ENCODE peak calls at places on chromosomes 12 and 14, in nine cellular contexts. A, Q, N, T, P, K, L, B and Z are unnamed samples.

GRCh38 chr12:96483116-96483515 is 6.3 kb upstream of the CFAP54 start:
- DNase-seq in A (no peak), Q (no peak), N (no peak), T (no peak), P (no peak), K (no peak), L (no peak), B (no peak), Z (peak)

GRCh38 chr12:49750027-49750977 is 8.9 kb downstream of the TMBIM6 start:
- DNase-seq in A (no peak), Q (peak), N (no peak), T (no peak), P (peak), K (peak), L (peak), B (peak), Z (peak)

GRCh38 chr12:14273911-14274306 is 91.6 kb upstream of the ATF7IP start:
- DNase-seq in A (no peak), Q (no peak), N (no peak), T (no peak), P (no peak), K (no peak), L (peak), B (no peak), Z (peak)

GRCh38 chr14:68552597-68552996 is 240.3 kb downstream of the ZFP36L1 start:
- DNase-seq in A (no peak), Q (no peak), N (no peak), T (peak), P (no peak), K (peak), L (peak), B (peak), Z (peak)

GRCh38 chr14:56133547-56133946 is 15.3 kb downstream of the PELI2 start:
- DNase-seq in A (no peak), Q (no peak), N (no peak), T (no peak), P (no peak), K (no peak), L (no peak), B (no peak), Z (peak)

GRCh38 chr14:67645414-67645813 is 25.7 kb downstream of the ARG2 start:
- DNase-seq in A (no peak), Q (no peak), N (no peak), T (no peak), P (no peak), K (no peak), L (no peak), B (no peak), Z (no peak)

GRCh38 chr12:90989617-90990232 is 15.0 kb downstream of the EPYC start:
- DNase-seq in A (no peak), Q (no peak), N (no peak), T (no peak), P (no peak), K (peak), L (no peak), B (no peak), Z (no peak)

GRCh38 chr12:32336261-32336660 is 63.1 kb upstream of the FGD4 start:
- DNase-seq in A (no peak), Q (no peak), N (no peak), T (no peak), P (no peak), K (no peak), L (no peak), B (peak), Z (no peak)

GRCh38 chr12:52210186-52210924 is 18.5 kb upstream of the KRT80 start:
- DNase-seq in A (no peak), Q (peak), N (peak), T (peak), P (no peak), K (peak), L (peak), B (peak), Z (peak)

GRCh38 chr12:6824962-6825381 is 3.2 kb upstream of the P3H3 start:
- DNase-seq in A (no peak), Q (no peak), N (no peak), T (no peak), P (no peak), K (peak), L (peak), B (peak), Z (peak)

GRCh38 chr12:116818341-116818856 is 62.8 kb downstream of the HRK start:
- DNase-seq in A (peak), Q (peak), N (no peak), T (no peak), P (peak), K (peak), L (peak), B (peak), Z (no peak)

GRCh38 chr14:101665478-101666078 is 95.9 kb upstream of the PPP2R5C start:
- DNase-seq in A (no peak), Q (no peak), N (peak), T (no peak), P (peak), K (peak), L (peak), B (peak), Z (peak)

GRCh38 chr12:95204141-95204866 is 13.0 kb downstream of the FGD6 start:
- DNase-seq in A (no peak), Q (peak), N (peak), T (peak), P (peak), K (peak), L (peak), B (peak), Z (peak)

GRCh38 chr14:52640137-52640536 is 55.2 kb downstream of the ERO1A start:
- DNase-seq in A (no peak), Q (no peak), N (no peak), T (no peak), P (no peak), K (no peak), L (no peak), B (no peak), Z (no peak)

GRCh38 chr12:118874698-118875548 is 106.4 kb upstream of the SRRM4 start:
- DNase-seq in A (no peak), Q (no peak), N (no peak), T (no peak), P (peak), K (no peak), L (no peak), B (no peak), Z (no peak)

GRCh38 chr12:72264548-72265175 is 7.5 kb upstream of the TRHDE start:
- DNase-seq in A (no peak), Q (no peak), N (no peak), T (no peak), P (peak), K (peak), L (peak), B (peak), Z (peak)

GRCh38 chr14:101372894-101373640 is 188.2 kb upstream of the DIO3 start:
- DNase-seq in A (no peak), Q (no peak), N (no peak), T (no peak), P (no peak), K (no peak), L (no peak), B (no peak), Z (no peak)

GRCh38 chr14:24080888-24081738 is 9.8 kb downstream of the CPNE6 start:
- DNase-seq in A (peak), Q (no peak), N (peak), T (no peak), P (peak), K (peak), L (no peak), B (peak), Z (peak)

GRCh38 chr14:101127239-101127638 is 223.7 kb upstream of the RTL1 start:
- DNase-seq in A (no peak), Q (no peak), N (no peak), T (peak), P (no peak), K (no peak), L (no peak), B (no peak), Z (no peak)

DNA sequence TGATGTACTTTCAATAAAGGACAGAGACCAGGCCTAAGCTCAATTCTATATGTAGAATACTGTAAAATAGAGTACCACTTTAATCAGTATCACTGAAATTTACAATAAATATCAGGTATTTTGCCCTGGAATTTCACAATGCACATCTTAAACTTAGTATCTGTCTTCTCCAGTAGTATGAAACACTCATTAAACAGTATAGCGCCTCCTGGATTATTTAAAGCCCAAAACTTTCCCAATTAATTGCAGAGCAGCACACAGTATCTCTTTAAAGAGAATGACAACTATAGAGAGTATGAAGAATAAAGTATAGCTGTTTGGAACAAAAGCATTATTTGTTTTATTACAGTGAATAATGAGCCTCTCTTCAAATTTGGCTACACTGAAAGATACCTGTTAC is 80.2 kb downstream of the BHLHE41 start:
- DNase-seq in A (no peak), Q (no peak), N (no peak), T (no peak), P (no peak), K (no peak), L (no peak), B (no peak), Z (no peak)
- TF ChIP-seq CTCF in A (no peak), Q (no peak), N (peak), T (no peak), P (no peak), K (no peak), L (no peak), B (no peak), Z (no peak)

GRCh38 chr12:11652351-11653040 is 3.0 kb downstream of the ETV6 start:
- DNase-seq in A (no peak), Q (peak), N (no peak), T (peak), P (no peak), K (peak), L (peak), B (peak), Z (no peak)
- H3K4me3 ChIP-seq in A (peak), Q (no peak), N (no peak), T (peak), P (peak), K (peak), L (peak), B (peak), Z (peak)

GRCh38 chr12:19263666-19264065 is 134.1 kb downstream of the PLEKHA5 start:
- DNase-seq in A (no peak), Q (no peak), N (no peak), T (no peak), P (no peak), K (no peak), L (no peak), B (no peak), Z (no peak)
- TF ChIP-seq CTCF in A (no peak), Q (no peak), N (no peak), T (no peak), P (no peak), K (no peak), L (no peak), B (no peak), Z (no peak)

GRCh38 chr14:74918380-74918779 is 4.7 kb downstream of the RPS6KL1 start:
- DNase-seq in A (no peak), Q (no peak), N (no peak), T (peak), P (no peak), K (no peak), L (no peak), B (no peak), Z (no peak)
- H3K4me3 ChIP-seq in A (no peak), Q (no peak), N (no peak), T (no peak), P (no peak), K (no peak), L (no peak), B (no peak), Z (no peak)

GRCh38 chr12:47818007-47818376 is 1.7 kb downstream of the HDAC7 start:
- DNase-seq in A (no peak), Q (no peak), N (no peak), T (no peak), P (no peak), K (no peak), L (no peak), B (no peak), Z (no peak)

GRCh38 chr12:47819902-47820630 is at the start of gene HDAC7:
- DNase-seq in A (peak), Q (peak), N (no peak), T (peak), P (peak), K (peak), L (peak), B (peak), Z (peak)

GRCh38 chr12:47818382-47818700 is 1.4 kb downstream of the HDAC7 start:
- DNase-seq in A (no peak), Q (no peak), N (no peak), T (no peak), P (no peak), K (peak), L (peak), B (no peak), Z (no peak)

GRCh38 chr12:47819544-47819901 is 180 bp downstream of the HDAC7 start:
- DNase-seq in A (no peak), Q (no peak), N (no peak), T (no peak), P (no peak), K (no peak), L (no peak), B (no peak), Z (no peak)

GRCh38 chr12:47818701-47819543 is 781 bp downstream of the HDAC7 start:
- DNase-seq in A (peak), Q (peak), N (no peak), T (peak), P (peak), K (peak), L (no peak), B (no peak), Z (no peak)
- TF ChIP-seq CTCF in A (peak), Q (peak), N (peak), T (peak), P (peak), K (peak), L (peak), B (peak), Z (peak)

GRCh38 chr12:46386360-46386867 is 13.8 kb upstream of the SLC38A2 start:
- DNase-seq in A (no peak), Q (no peak), N (peak), T (no peak), P (no peak), K (peak), L (peak), B (peak), Z (peak)
- H3K4me3 ChIP-seq in A (peak), Q (no peak), N (no peak), T (peak), P (no peak), K (no peak), L (no peak), B (no peak), Z (no peak)